ENCODE peak calls at places on chromosomes 12 and 14, in seven cellular contexts. C is SK-N-SH, Y is H9, H is hepatocyte, P is GM23248, S is HCT116, T is neural progenitor cell. K is an unnamed sample.

GRCh38 chr14:33564774-33565630 is 385.9 kb downstream of the EGLN3 start:
- DNase-seq in C (no peak), H (no peak), T (no peak), Y (peak; percentile 33), P (peak; percentile 58), S (no peak), K (peak; percentile 91)

GRCh38 chr12:101051901-101052550 is 158.0 kb downstream of the SLC5A8 start:
- DNase-seq in C (peak; percentile 5), P (peak; percentile 92), Y (no peak), S (peak; percentile 88), T (no peak), H (peak; percentile 93), K (peak; percentile 97)

GRCh38 chr12:65761301-65761700 is 63.0 kb upstream of the HMGA2 start:
- DNase-seq in H (no peak), T (no peak), P (no peak), S (no peak), Y (peak; percentile 80), C (no peak), K (no peak)

GRCh38 chr14:88553886-88554457 is 835 bp downstream of the PTPN21 start:
- DNase-seq in S (no peak), C (no peak), Y (no peak), H (no peak), T (no peak), P (peak; percentile 51), K (peak; percentile 22)

GRCh38 chr14:105484069-105484996 is 2.4 kb upstream of the CRIP1 start:
- DNase-seq in C (no peak), S (no peak), T (peak; percentile 45), P (peak; percentile 86), H (no peak), Y (no peak), K (no peak)

GRCh38 chr14:74488788-74489397 is 4.2 kb downstream of the NPC2 start:
- DNase-seq in T (no peak), C (no peak), S (peak; percentile 60), Y (no peak), H (no peak), P (peak; percentile 47), K (peak; percentile 82)

GRCh38 chr12:617304-617915 is 45.8 kb downstream of the NINJ2 start:
- DNase-seq in C (no peak), T (no peak), Y (no peak), H (peak; percentile 50), S (no peak), P (no peak), K (no peak)

GRCh38 chr12:124745891-124746570 is 117.6 kb downstream of the SCARB1 start:
- DNase-seq in T (peak; percentile 94), S (peak; percentile 67), H (peak; percentile 90), P (peak; percentile 97), Y (peak; percentile 95), C (peak; percentile 97), K (peak; percentile 93)

GRCh38 chr14:51780741-51781140 is 79.7 kb upstream of the GNG2 start:
- DNase-seq in Y (no peak), T (peak; percentile 46), H (no peak), P (peak; percentile 66), S (no peak), C (no peak), K (peak; percentile 6)

GRCh38 chr12:114406326-114407033 is 536 bp upstream of the TBX5 start:
- DNase-seq in Y (no peak), S (no peak), H (no peak), T (peak; percentile 66), P (peak; percentile 87), C (no peak), K (no peak)

GRCh38 chr14:26206640-26207039 is 391.2 kb downstream of the NOVA1 start:
- DNase-seq in C (no peak), T (no peak), Y (no peak), H (no peak), S (no peak), P (no peak), K (no peak)

GRCh38 chr12:97308576-97309198 is 153.9 kb upstream of the RMST start:
- DNase-seq in H (peak; percentile 58), P (peak; percentile 36), T (peak; percentile 24), C (no peak), S (peak; percentile 46), Y (no peak), K (peak; percentile 42)

GRCh38 chr14:21825147-21825743 is 151.6 kb upstream of the OR4E1 start:
- DNase-seq in H (peak; percentile 30), Y (peak; percentile 69), P (peak; percentile 8), T (peak; percentile 74), C (peak; percentile 26), S (peak; percentile 48), K (no peak)

GRCh38 chr14:50082784-50083466 is 33.4 kb downstream of the VCPKMT start:
- DNase-seq in Y (no peak), T (no peak), P (no peak), C (no peak), H (no peak), S (no peak), K (peak; percentile 68)

DNA sequence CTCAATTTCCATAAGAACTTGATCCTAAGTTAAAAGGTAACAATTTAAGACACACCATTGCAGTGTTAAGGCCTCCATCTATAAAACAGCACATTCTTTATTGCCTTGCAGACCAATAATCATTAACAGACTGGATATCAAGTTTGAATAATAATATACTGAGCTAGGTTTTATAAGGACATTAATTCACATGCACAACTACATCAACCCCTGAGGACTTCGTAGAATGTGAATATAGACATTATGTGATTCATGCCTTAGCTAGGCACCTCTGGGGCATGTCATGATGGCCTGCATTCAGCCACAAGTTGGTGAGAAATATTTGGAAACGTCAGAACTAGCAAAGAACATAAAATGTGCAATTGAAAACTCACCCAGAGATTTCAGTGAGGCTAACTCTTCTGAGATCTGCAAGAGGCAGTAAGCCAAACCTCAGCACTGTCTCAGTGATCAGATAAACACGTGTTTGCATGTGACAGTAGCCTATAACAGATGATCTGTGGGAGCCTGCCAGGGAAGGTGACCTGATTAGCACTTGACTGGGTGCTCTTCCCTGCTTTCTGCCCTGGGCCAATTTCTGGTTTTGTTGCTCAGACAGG is 492.2 kb downstream of the FLRT2 start:
- DNase-seq in S (no peak), H (no peak), T (no peak), C (no peak), Y (no peak), P (peak; percentile 1), K (peak; percentile 55)
- H3K27me3 ChIP-seq in S (no peaks in the 10 kb centered on the region), H (no peaks in the 10 kb centered on the region), T (no peaks in the 10 kb centered on the region), C (no peaks in the 10 kb centered on the region), Y (no peaks in the 10 kb centered on the region), P (no peaks in the 10 kb centered on the region), K (no peaks in the 10 kb centered on the region)

GRCh38 chr12:131620946-131621681 is 89.8 kb upstream of the SFSWAP start:
- DNase-seq in S (no peak), Y (no peak), P (no peak), T (no peak), H (no peak), C (no peak), K (no peak)

GRCh38 chr12:131620520-131620919 is 90.4 kb upstream of the SFSWAP start:
- DNase-seq in Y (peak; percentile 72), C (peak; percentile 58), S (no peak), P (no peak), H (no peak), T (no peak), K (no peak)

GRCh38 chr12:131619736-131620506 is 91.0 kb upstream of the SFSWAP start:
- DNase-seq in C (no peak), H (no peak), T (no peak), P (no peak), Y (no peak), S (no peak), K (no peak)

GRCh38 chr12:131622422-131622955 is 88.4 kb upstream of the SFSWAP start:
- DNase-seq in P (no peak), Y (no peak), T (no peak), C (no peak), H (no peak), S (no peak), K (no peak)

DNA sequence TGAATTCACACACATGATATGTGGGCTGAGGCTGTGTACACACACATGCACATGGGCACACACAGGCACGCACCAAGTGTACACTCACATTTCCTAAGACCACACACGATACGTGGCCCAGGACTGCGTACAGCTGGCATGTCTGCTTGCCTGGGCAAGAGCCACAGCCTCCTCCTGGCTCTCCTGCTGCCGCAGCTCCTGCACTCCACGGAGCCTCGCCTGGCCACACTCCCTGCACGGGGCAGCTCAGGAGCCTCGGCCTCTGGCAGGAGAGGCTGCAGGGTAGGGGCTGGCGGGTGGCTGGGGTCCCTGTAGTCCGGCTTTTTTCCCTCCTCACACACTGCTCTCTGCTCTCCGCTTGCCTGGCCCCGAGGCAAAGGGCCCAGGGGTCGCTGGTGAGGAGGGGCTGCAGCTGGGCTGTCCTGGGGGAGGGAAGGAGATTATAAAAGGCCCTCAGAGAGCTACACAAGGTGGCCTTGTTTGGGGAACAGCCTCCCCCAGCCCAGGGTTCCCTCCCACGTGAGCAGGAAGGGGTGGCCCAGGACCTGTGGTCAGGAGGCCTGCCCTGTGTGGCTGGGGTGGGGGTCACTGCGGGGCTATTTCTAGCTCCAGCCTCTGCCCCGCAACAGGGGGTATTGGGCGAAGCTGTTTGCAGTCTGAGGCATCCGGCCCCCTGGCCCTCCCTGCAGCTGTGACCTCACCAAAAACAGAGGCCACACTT is 89.0 kb upstream of the SFSWAP start:
- DNase-seq in T (peak; percentile 57), C (peak; percentile 52), S (no peak), P (no peak), H (no peak), Y (peak; percentile 63), K (no peak)
- H3K27ac ChIP-seq in T (no peak overlapping the region), C (no peak overlapping the region), S (no peak overlapping the region), P (no peak overlapping the region), H (no peak overlapping the region), Y (no peak overlapping the region), K (no peak overlapping the region)

DNA sequence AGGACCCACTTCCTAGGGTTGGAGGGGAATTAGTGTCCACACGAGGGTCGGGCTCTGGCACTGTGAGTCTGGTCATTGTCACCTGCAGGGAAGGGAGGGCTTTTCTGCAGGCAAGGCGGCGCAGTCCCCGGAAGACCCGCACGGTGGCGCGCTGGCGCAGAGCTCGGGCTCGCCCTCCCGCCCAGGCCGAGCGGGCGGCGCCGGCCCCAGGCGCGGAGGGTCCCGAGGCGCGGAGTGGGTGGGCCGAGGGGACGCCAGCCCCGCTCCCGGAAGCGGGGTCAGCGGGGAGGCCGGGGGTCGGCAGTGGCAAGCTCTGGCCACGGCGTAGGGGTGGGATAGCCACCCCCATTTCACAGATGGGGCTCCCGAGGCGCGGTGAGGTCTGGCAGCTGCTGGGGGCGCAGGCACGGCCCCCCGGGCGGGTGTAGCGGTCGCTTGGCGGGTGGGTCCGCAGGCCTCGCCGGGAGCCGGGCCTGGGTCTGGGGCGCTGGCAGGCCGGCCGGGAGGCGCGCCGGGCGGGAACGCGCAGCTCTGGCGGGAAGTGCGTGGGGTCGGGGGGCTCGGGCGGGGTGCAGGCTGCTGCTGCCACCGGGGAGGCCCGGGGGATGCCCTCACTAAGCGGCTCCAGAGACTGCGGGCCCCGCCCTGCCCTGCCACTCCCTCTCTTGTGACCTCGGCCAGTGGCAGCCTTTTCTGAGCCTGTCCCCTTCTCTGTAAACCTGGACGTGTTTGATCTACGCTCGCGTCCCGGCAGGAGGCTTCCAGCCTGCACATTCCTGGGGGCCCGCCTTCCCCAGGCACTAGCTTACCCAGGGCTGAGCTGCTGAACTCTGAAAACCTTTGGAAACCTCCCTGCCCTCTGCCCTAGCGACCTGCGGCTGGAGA is 46.1 kb downstream of the CYP46A1 start:
- DNase-seq in Y (peak; percentile 86), S (no peak), T (peak; percentile 92), C (peak; percentile 97), P (peak; percentile 66), H (peak; percentile 88), K (no peak)
- H3K4me2 ChIP-seq in Y (peak overlapping the region; percentile 11), S (peak overlapping the region; percentile 77), T (peak overlapping the region; percentile 98), C (peak overlapping the region; percentile 63), P (peak overlapping the region; percentile 86), H (peak overlapping the region; percentile 89), K (peak overlapping the region; percentile 96)

DNA sequence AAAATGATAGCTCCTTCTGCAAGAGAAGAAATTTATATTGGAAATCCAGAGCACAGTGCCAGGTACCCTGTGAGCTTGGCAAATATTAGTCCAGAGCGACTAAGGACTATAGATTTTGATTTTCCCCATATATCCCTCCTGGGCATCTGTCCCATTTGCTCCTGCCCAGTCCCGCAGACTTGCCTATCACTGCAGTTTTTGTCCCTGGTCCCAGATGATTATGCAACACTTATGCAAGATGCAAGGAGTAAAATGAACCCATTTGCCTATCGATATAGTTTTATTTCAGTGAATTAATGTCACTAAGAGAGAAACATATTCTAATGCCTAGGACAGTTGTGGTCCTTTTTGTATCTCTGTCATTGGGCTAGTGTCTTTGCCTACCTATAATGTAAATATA is 215.9 kb upstream of the BMP4 start:
- DNase-seq in S (no peak), C (no peak), Y (no peak), H (no peak), T (no peak), P (no peak), K (no peak)
- H3K27me3 ChIP-seq in S (no peaks in the 10 kb centered on the region), C (no peaks in the 10 kb centered on the region), Y (no peaks in the 10 kb centered on the region), H (no peaks in the 10 kb centered on the region), T (no peaks in the 10 kb centered on the region), P (no peaks in the 10 kb centered on the region), K (no peaks in the 10 kb centered on the region)

K was measured in astrocyte.